ENCODE peak calls at places on chromosomes 7 and 10, in eight cellular contexts. M, D, X, K, S, Z, G and Q are unnamed samples.
A peak's percentile ranks its signal among the peaks of the same experiment; 100 is the strongest.

GRCh38 chr10:37488792-37489657 is 363.6 kb downstream of the ANKRD30A start:
- DNase-seq in X (peak; percentile 67), Z (peak; percentile 58), M (peak; percentile 45), K (no peak), G (no peak), S (no peak), D (no peak), Q (peak; percentile 92)

GRCh38 chr10:124145109-124145860 is 51.9 kb upstream of the CHST15 start:
- DNase-seq in K (no peak), D (no peak), X (peak; percentile 10), Z (no peak), G (peak; percentile 62), S (no peak), M (no peak), Q (peak; percentile 41)

GRCh38 chr10:110845372-110845755 is 26.4 kb upstream of the PDCD4 start:
- DNase-seq in Z (no peak), S (no peak), D (no peak), M (no peak), G (no peak), K (no peak), X (no peak), Q (no peak)

GRCh38 chr10:35928017-35928619 is 286.0 kb upstream of the FZD8 start:
- DNase-seq in G (no peak), K (no peak), X (no peak), M (peak; percentile 18), Z (peak; percentile 50), S (no peak), D (no peak), Q (no peak)

GRCh38 chr10:867807-868206 is 63.7 kb downstream of the LARP4B start:
- DNase-seq in X (no peak), G (no peak), M (no peak), K (no peak), D (no peak), Z (no peak), S (peak; percentile 1), Q (no peak)

GRCh38 chr10:98411768-98412167 is 3.2 kb downstream of the PYROXD2 start:
- DNase-seq in M (no peak), G (no peak), K (no peak), X (peak; percentile 15), Z (no peak), S (no peak), D (no peak), Q (no peak)

GRCh38 chr7:141585592-141586510 is 34.6 kb downstream of the AGK start:
- DNase-seq in D (peak; percentile 89), K (no peak), Z (peak; percentile 85), S (peak; percentile 98), G (no peak), M (peak; percentile 90), X (peak; percentile 91), Q (peak; percentile 84)

GRCh38 chr7:102095933-102096332 is 190.7 kb upstream of the SH2B2 start:
- DNase-seq in K (no peak), D (no peak), M (no peak), S (no peak), Z (no peak), G (no peak), X (no peak), Q (no peak)

GRCh38 chr10:13001041-13001886 is at the start of gene CCDC3:
- DNase-seq in D (no peak), X (no peak), K (no peak), Z (no peak), M (no peak), G (no peak), S (no peak), Q (no peak)

GRCh38 chr7:99762680-99763327 is 21.2 kb downstream of the CYP3A4 start:
- DNase-seq in M (peak; percentile 49), S (peak; percentile 32), D (peak; percentile 98), Z (peak; percentile 46), K (no peak), X (peak; percentile 83), G (no peak), Q (peak; percentile 18)

GRCh38 chr10:23035569-23035968 is 59.8 kb upstream of the MSRB2 start:
- DNase-seq in M (peak; percentile 18), G (no peak), K (no peak), X (peak; percentile 13), S (no peak), Z (no peak), D (no peak), Q (no peak)

GRCh38 chr7:16130127-16131110 is 290.9 kb downstream of the CRPPA start:
- DNase-seq in S (no peak), M (peak; percentile 14), X (peak; percentile 37), D (peak; percentile 41), G (no peak), Z (no peak), K (no peak), Q (no peak)

GRCh38 chr7:1748076-1748750 is 78.1 kb downstream of the ELFN1 start:
- DNase-seq in Z (no peak), G (no peak), X (no peak), M (no peak), S (no peak), D (no peak), K (no peak), Q (no peak)

GRCh38 chr7:375901-376305 is 85.9 kb downstream of the FOXL3 start:
- DNase-seq in S (no peak), Z (no peak), G (no peak), M (no peak), D (no peak), K (no peak), X (no peak), Q (no peak)

GRCh38 chr7:138813945-138814344 is 15.9 kb upstream of the ATP6V0A4 start:
- DNase-seq in K (no peak), M (no peak), D (no peak), X (no peak), S (no peak), G (no peak), Z (no peak), Q (no peak)

GRCh38 chr7:74025146-74025545 is 2.8 kb upstream of the ELN start:
- DNase-seq in D (no peak), S (no peak), Z (no peak), M (peak; percentile 5), G (no peak), K (no peak), X (no peak), Q (no peak)

GRCh38 chr10:102429468-102429867 is 2.9 kb downstream of the CUEDC2 start:
- DNase-seq in Z (no peak), S (no peak), X (no peak), K (no peak), G (no peak), M (no peak), D (no peak), Q (no peak)

GRCh38 chr10:46050956-46051355 is 4.9 kb upstream of the MSMB start:
- DNase-seq in D (no peak), K (no peak), M (peak; percentile 9), S (no peak), G (no peak), Z (peak; percentile 61), X (peak; percentile 39), Q (no peak)

GRCh38 chr7:105327201-105327600 is 61.5 kb downstream of the SRPK2 start:
- DNase-seq in D (no peak), X (no peak), K (no peak), G (no peak), S (no peak), Z (no peak), M (no peak), Q (no peak)

GRCh38 chr10:124319926-124320391 is 98.8 kb downstream of the OAT start:
- DNase-seq in X (peak; percentile 70), M (peak; percentile 35), Z (no peak), K (no peak), S (no peak), D (no peak), G (no peak), Q (no peak)

GRCh38 chr10:97659589-97659988 is 19.1 kb downstream of the PI4K2A start:
- DNase-seq in M (no peak), S (peak; percentile 29), X (peak; percentile 67), D (no peak), K (no peak), Z (no peak), G (no peak), Q (peak; percentile 45)

GRCh38 chr10:112548535-112549276 is 101.7 kb downstream of the VTI1A start:
- DNase-seq in X (no peak), Z (no peak), M (no peak), S (no peak), K (no peak), D (no peak), G (no peak), Q (no peak)

GRCh38 chr7:115300228-115300870 is 378.5 kb downstream of the MDFIC start:
- DNase-seq in Z (peak; percentile 17), S (no peak), X (peak; percentile 67), K (no peak), G (no peak), M (peak; percentile 36), D (no peak), Q (no peak)

GRCh38 chr7:130400120-130400572 is 19.9 kb downstream of the CPA1 start:
- DNase-seq in D (no peak), S (no peak), K (no peak), X (no peak), Z (no peak), M (no peak), G (no peak), Q (no peak)